ENCODE peak calls at places on chromosomes 3 and 15, in nine cellular contexts. Q, T, I, E, M, F, U, B and H are unnamed samples.

GRCh38 chr3:195714380-195715011 is 6.3 kb upstream of the MUC20 start:
- DNase-seq in E (peak), B (no peak), M (no peak), I (no peak), U (no peak), T (peak), Q (no peak), F (no peak), H (no peak)

GRCh38 chr3:127857270-127857801 is 35.0 kb upstream of the MGLL start:
- DNase-seq in M (peak), E (peak), U (no peak), T (no peak), B (peak), I (no peak), F (no peak), Q (no peak), H (peak)

GRCh38 chr3:99789322-99789721 is 28.3 kb upstream of the CMSS1 start:
- DNase-seq in F (peak), I (no peak), U (peak), E (peak), Q (no peak), B (peak), T (no peak), M (peak), H (peak)

GRCh38 chr15:42387603-42388002 is 28.3 kb downstream of the CAPN3 start:
- DNase-seq in F (peak), B (no peak), I (no peak), Q (no peak), E (peak), T (no peak), M (no peak), U (no peak), H (no peak)

GRCh38 chr3:126376464-126376863 is 18.2 kb upstream of the CFAP100 start:
- DNase-seq in T (no peak), I (no peak), Q (peak), F (no peak), E (no peak), M (no peak), B (no peak), U (no peak), H (no peak)

GRCh38 chr3:38165722-38166387 is 518 bp downstream of the OXSR1 start:
- DNase-seq in F (peak), B (no peak), Q (peak), T (no peak), E (no peak), U (no peak), M (no peak), I (peak), H (no peak)

GRCh38 chr3:43378066-43378935 is 92.0 kb downstream of the SNRK start:
- DNase-seq in E (peak), B (peak), M (peak), U (no peak), F (peak), T (no peak), Q (no peak), I (peak), H (peak)

GRCh38 chr3:102394517-102394916 is 40.3 kb upstream of the ZPLD1 start:
- DNase-seq in Q (no peak), F (no peak), U (no peak), I (no peak), E (no peak), M (no peak), T (no peak), B (no peak), H (no peak)

GRCh38 chr15:45454825-45455224 is 67.7 kb downstream of the SLC30A4 start:
- DNase-seq in Q (peak), I (peak), U (peak), B (peak), T (peak), F (peak), M (no peak), E (peak), H (peak)

GRCh38 chr3:187713504-187713903 is 11.1 kb upstream of the RTP2 start:
- DNase-seq in T (no peak), U (no peak), I (no peak), M (no peak), E (peak), B (peak), Q (no peak), F (peak), H (peak)

GRCh38 chr3:40546811-40547210 is 22.1 kb downstream of the ZNF621 start:
- DNase-seq in B (peak), E (peak), M (no peak), Q (no peak), F (peak), I (no peak), T (no peak), U (peak), H (peak)

GRCh38 chr15:68503213-68503612 is 71.2 kb upstream of the ITGA11 start:
- DNase-seq in B (no peak), E (no peak), T (no peak), I (no peak), F (no peak), M (no peak), Q (no peak), U (no peak), H (no peak)

GRCh38 chr3:14209596-14210280 is 31.1 kb downstream of the LSM3 start:
- DNase-seq in I (no peak), M (no peak), Q (no peak), F (no peak), B (peak), E (peak), U (no peak), T (no peak), H (no peak)

GRCh38 chr3:129282727-129283327 is 4.2 kb downstream of the HMCES start:
- DNase-seq in M (no peak), B (peak), F (no peak), I (no peak), U (no peak), T (no peak), Q (no peak), E (peak), H (peak)

GRCh38 chr3:129525341-129525968 is 3.0 kb upstream of the RHO start:
- DNase-seq in I (no peak), T (no peak), E (peak), Q (no peak), M (no peak), F (peak), U (no peak), B (peak), H (peak)

GRCh38 chr3:187025254-187025655 is 94.9 kb downstream of the ST6GAL1 start:
- DNase-seq in I (no peak), M (no peak), E (no peak), Q (no peak), U (no peak), T (no peak), B (no peak), F (no peak), H (no peak)

GRCh38 chr3:86624192-86624591 is 366.8 kb downstream of the VGLL3 start:
- DNase-seq in F (no peak), I (no peak), M (no peak), T (no peak), U (no peak), Q (no peak), B (no peak), E (no peak), H (no peak)

GRCh38 chr3:191681198-191681597 is 220.2 kb downstream of the PYDC2 start:
- DNase-seq in E (no peak), Q (no peak), F (no peak), I (no peak), T (no peak), M (no peak), U (no peak), B (no peak), H (no peak)

GRCh38 chr3:13740795-13741194 is 139.1 kb downstream of the WNT7A start:
- DNase-seq in M (no peak), I (no peak), T (no peak), U (no peak), E (no peak), B (no peak), Q (no peak), F (no peak), H (no peak)

GRCh38 chr3:43919067-43919466 is 228.3 kb downstream of the ABHD5 start:
- DNase-seq in B (peak), E (peak), M (no peak), F (no peak), Q (no peak), T (no peak), U (peak), I (no peak), H (no peak)

GRCh38 chr15:64693134-64693533 is 82.3 kb downstream of the RBPMS2 start:
- DNase-seq in F (peak), U (peak), I (no peak), E (peak), B (peak), Q (peak), T (no peak), M (no peak), H (peak)

GRCh38 chr15:101411085-101411484 is 78.4 kb downstream of the PCSK6 start:
- DNase-seq in U (no peak), I (no peak), T (no peak), M (no peak), F (no peak), E (no peak), Q (no peak), B (no peak), H (no peak)

GRCh38 chr15:51144021-51144532 is 49.4 kb upstream of the TNFAIP8L3 start:
- DNase-seq in I (no peak), M (no peak), U (peak), F (peak), B (peak), Q (no peak), E (peak), T (no peak), H (peak)

GRCh38 chr15:75452968-75453702 is 1.6 kb upstream of the SIN3A start:
- DNase-seq in E (peak), Q (peak), F (peak), T (peak), M (no peak), I (peak), U (no peak), B (peak), H (peak)

GRCh38 chr3:18100126-18100525 is 325.0 kb downstream of the SATB1 start:
- DNase-seq in Q (no peak), E (peak), I (no peak), B (no peak), F (no peak), M (no peak), U (no peak), T (no peak), H (peak)

GRCh38 chr15:88603885-88604284 is 17.3 kb upstream of the AEN start:
- DNase-seq in B (no peak), T (no peak), I (no peak), U (no peak), E (no peak), F (no peak), Q (no peak), M (no peak), H (no peak)

GRCh38 chr3:197424674-197425484 is 126.5 kb upstream of the DLG1 start:
- DNase-seq in M (no peak), I (no peak), F (no peak), Q (no peak), B (no peak), T (no peak), E (no peak), U (no peak), H (no peak)

GRCh38 chr3:115891237-115891636 is 267.9 kb downstream of the GAP43 start:
- DNase-seq in M (no peak), E (no peak), U (no peak), T (no peak), I (no peak), B (no peak), F (no peak), Q (no peak), H (no peak)

GRCh38 chr15:68354923-68355322 is 77.0 kb downstream of the ITGA11 start:
- DNase-seq in U (peak), F (peak), T (no peak), B (peak), Q (no peak), E (peak), M (no peak), I (no peak), H (peak)

GRCh38 chr15:78878356-78878755 is 5.7 kb downstream of the MORF4L1 start:
- DNase-seq in B (peak), Q (no peak), U (no peak), I (no peak), F (peak), T (no peak), E (peak), M (no peak), H (peak)

GRCh38 chr3:81742581-81742980 is 18.9 kb downstream of the GBE1 start:
- DNase-seq in U (no peak), Q (no peak), M (no peak), F (no peak), B (no peak), I (no peak), E (no peak), T (no peak), H (peak)

GRCh38 chr15:40252438-40253178 is 13.7 kb downstream of the PAK6 start:
- DNase-seq in I (no peak), U (no peak), E (peak), Q (no peak), B (no peak), M (peak), F (no peak), T (peak), H (no peak)

GRCh38 chr3:40070816-40071215 is 238.7 kb upstream of the EIF1B start:
- DNase-seq in B (no peak), U (no peak), F (peak), M (no peak), E (no peak), Q (no peak), T (no peak), I (no peak), H (no peak)

GRCh38 chr15:32718082-32718821 is 448 bp downstream of the GREM1 start:
- DNase-seq in T (peak), Q (no peak), M (peak), E (peak), U (no peak), F (no peak), B (peak), I (no peak), H (no peak)

GRCh38 chr3:20039765-20040475 is at the start of gene KAT2B:
- DNase-seq in U (no peak), Q (peak), I (peak), E (peak), F (peak), B (peak), T (peak), M (peak), H (peak)

GRCh38 chr3:20039082-20039764 is 1.0 kb upstream of the KAT2B start:
- DNase-seq in T (no peak), F (no peak), Q (no peak), M (no peak), B (no peak), E (no peak), I (no peak), U (no peak), H (no peak)

GRCh38 chr3:20038679-20039078 is 1.6 kb upstream of the KAT2B start:
- DNase-seq in B (no peak), F (no peak), M (no peak), I (no peak), Q (no peak), T (no peak), E (no peak), U (no peak), H (no peak)

GRCh38 chr3:20035019-20035418 is 5.2 kb upstream of the KAT2B start:
- DNase-seq in T (no peak), E (no peak), B (no peak), I (no peak), M (no peak), U (no peak), F (no peak), Q (no peak), H (no peak)

GRCh38 chr3:20037255-20037996 is 2.8 kb upstream of the KAT2B start:
- DNase-seq in B (no peak), T (no peak), U (no peak), E (no peak), Q (no peak), I (no peak), M (no peak), F (no peak), H (no peak)
- H3K4me3 ChIP-seq in B (no peak), T (no peak), U (no peak), E (no peak), Q (no peak), I (no peak), M (no peak), F (no peak), H (no peak)

DNA sequence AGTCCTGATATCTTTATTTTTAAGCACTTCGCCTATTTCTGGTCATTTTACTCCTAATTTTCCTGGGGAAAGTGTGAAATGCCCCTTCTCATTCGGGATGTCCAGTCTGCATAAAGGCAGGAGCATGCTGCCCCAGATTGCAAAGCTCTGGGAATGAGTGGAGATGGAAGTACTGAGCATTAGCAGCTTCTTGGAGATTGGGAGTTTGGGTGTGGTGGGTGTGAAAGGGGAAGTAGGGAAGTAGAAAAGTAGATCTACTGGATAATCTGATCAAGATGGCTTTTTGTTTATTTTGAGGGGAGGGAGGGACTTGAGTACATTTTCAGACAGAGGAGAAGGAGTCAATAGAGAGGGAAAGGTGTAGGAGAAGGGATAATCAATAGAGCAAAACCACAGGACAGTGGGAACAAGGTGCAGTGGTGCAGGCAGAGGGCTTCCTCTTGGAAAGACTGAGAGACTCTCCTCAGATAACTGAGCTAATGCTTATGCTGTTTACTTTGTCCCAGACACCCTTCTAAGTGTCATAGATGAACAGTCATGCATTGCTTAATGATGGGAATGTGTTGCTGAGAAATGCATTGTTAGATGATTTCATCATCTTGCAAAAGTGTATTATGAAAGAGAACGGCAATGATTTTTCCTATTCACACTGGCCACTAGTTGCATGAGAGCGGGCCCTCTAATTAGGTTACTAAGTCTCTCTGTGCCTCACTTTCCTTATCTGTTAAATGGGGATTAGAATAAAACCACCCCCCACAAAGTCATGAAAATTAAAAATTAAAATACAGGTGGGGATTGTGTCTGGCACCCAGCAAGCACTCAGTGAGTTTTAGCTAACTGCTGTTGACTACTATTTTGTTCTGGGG is 45.5 kb downstream of the PHLDB2 start:
- DNase-seq in M (no peak), F (peak), U (no peak), T (no peak), Q (no peak), I (no peak), E (peak), B (peak), H (peak)
- TF ChIP-seq CTCF in M (no peak), F (peak), U (no peak), T (no peak), Q (no peak), I (no peak), E (peak), B (peak), H (peak)

GRCh38 chr3:159840900-159841299 is 147.7 kb upstream of the IL12A start:
- DNase-seq in F (no peak), U (no peak), B (peak), Q (no peak), E (peak), M (no peak), I (no peak), T (no peak), H (peak)
- H3K4me3 ChIP-seq in F (no peak), U (no peak), B (peak), Q (peak), E (peak), M (peak), I (no peak), T (no peak), H (no peak)

DNA sequence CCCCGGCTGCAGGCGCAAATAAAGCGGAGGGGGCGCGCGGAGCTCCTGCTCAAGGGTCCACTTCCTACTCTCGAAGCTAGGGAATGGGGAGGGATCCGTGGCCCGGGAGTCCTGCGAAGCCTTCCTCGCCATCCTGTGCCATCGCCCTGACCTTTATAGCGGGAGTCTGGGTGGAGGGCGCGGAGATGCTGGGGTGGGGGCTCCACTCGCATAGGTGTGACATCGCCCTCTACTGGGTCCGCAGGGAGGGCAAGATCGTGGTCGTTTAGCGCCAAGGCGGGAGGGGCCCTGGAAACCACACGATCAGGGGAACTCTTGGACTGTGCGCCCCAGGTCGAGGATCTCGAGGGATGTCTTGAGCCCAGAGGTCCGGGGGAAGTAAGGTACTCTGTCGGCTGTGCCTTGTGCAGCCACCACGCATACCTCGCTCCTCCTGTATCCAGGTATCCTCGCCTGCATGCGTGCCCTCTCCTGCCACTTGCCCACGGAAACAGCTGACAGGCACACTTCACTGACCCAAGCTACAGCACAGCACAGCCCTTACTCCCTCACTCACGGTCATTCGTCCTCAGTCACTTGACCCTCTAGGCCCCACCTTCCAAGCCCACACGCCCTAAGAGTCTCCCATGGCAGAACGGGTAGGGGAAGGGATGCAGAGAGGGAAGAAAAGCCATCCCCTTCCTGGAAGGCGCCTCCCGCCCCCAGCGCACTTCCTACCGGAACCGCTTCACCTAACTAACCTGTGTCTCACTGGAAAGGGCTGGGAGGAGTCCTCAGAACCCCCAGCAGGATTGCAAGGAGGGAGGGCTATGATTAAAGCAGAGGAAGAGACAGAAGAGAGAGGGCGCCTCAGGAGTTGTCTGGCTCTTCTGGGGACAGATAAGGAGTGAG is 22.7 kb downstream of the EPHB3 start:
- DNase-seq in I (no peak), T (peak), F (no peak), Q (no peak), M (peak), U (no peak), B (no peak), E (no peak), H (no peak)
- TF ChIP-seq CTCF in I (no peak), T (no peak), F (peak), Q (peak), M (no peak), U (no peak), B (no peak), E (peak), H (no peak)